ENCODE peak calls at places on chromosomes 4 and X, in nine cellular contexts. U is B cell; Q is HFF-Myc; R is lower lobe of right lung; Z is thoracic aorta; I is left ventricle myocardium inferior; H is DND-41; C is choroid plexus epithelial cell; J is activated CD8-positive, alpha-beta T cell treated with anti-CD3 and anti-CD28 coated beads for 36 hours. G is an unnamed sample.

GRCh38 chrX:38224160-38224559 is 3.5 kb upstream of the SRPX start:
- DNase-seq in Q (no peak), J (no peak), I (no peak), Z (no peak), C (no peak), H (no peak), U (no peak), R (no peak), G (no peak)

GRCh38 chr4:74109116-74109791 is 10.3 kb upstream of the CXCL2 start:
- DNase-seq in J (no peak), C (peak), Q (peak), U (no peak), H (no peak), I (peak), Z (no peak), R (peak), G (peak)

GRCh38 chr4:186647821-186648220 is 75.8 kb downstream of the FAT1 start:
- DNase-seq in R (no peak), H (no peak), U (no peak), Z (no peak), J (no peak), C (no peak), Q (no peak), I (no peak), G (no peak)

GRCh38 chr4:807792-808191 is 18.1 kb downstream of the CPLX1 start:
- DNase-seq in U (no peak), H (no peak), R (peak), J (no peak), I (no peak), C (no peak), Q (no peak), Z (no peak), G (no peak)

GRCh38 chr4:2256781-2257191 is 5.1 kb downstream of the MXD4 start:
- DNase-seq in I (peak), U (peak), Q (no peak), H (peak), Z (peak), C (peak), R (peak), J (no peak), G (no peak)

GRCh38 chrX:112083624-112084326 is 1.2 kb upstream of the TRPC5 start:
- DNase-seq in Q (no peak), Z (no peak), I (no peak), U (no peak), J (no peak), H (no peak), R (no peak), C (no peak), G (no peak)

GRCh38 chr4:54940996-54941395 is 184.4 kb downstream of the KDR start:
- DNase-seq in H (no peak), R (no peak), J (peak), I (no peak), U (peak), C (no peak), Z (no peak), Q (no peak), G (no peak)

GRCh38 chrX:39618178-39618577 is 479.6 kb downstream of the BCOR start:
- DNase-seq in C (no peak), Q (no peak), Z (no peak), U (no peak), I (no peak), R (no peak), J (no peak), H (no peak), G (no peak)

GRCh38 chr4:78768447-78769177 is 7.5 kb upstream of the BMP2K start:
- DNase-seq in Q (no peak), R (no peak), J (no peak), I (no peak), Z (no peak), H (no peak), C (peak), U (no peak), G (no peak)

GRCh38 chr4:176376032-176376614 is 56.4 kb downstream of the SPCS3 start:
- DNase-seq in Z (no peak), H (no peak), I (no peak), J (no peak), R (no peak), U (no peak), C (peak), Q (no peak), G (no peak)

GRCh38 chrX:107577933-107578332 is 50.4 kb upstream of the PRPS1 start:
- DNase-seq in Q (no peak), R (no peak), J (no peak), I (no peak), H (no peak), C (no peak), U (no peak), Z (no peak), G (no peak)

GRCh38 chr4:73844352-73844751 is 7.9 kb downstream of the CXCL6 start:
- DNase-seq in C (peak), J (no peak), U (no peak), R (no peak), Q (no peak), I (no peak), Z (no peak), H (no peak), G (no peak)

GRCh38 chr4:74374561-74375327 is 9.8 kb downstream of the EREG start:
- DNase-seq in H (no peak), J (peak), R (peak), C (peak), Z (no peak), I (no peak), Q (peak), U (no peak), G (no peak)

GRCh38 chrX:115297189-115297588 is 7.7 kb downstream of the LUZP4 start:
- DNase-seq in Z (no peak), C (peak), J (no peak), Q (no peak), U (no peak), H (no peak), R (no peak), I (no peak), G (no peak)

GRCh38 chr4:159346681-159347080 is 243.8 kb downstream of the RAPGEF2 start:
- DNase-seq in R (no peak), Q (no peak), H (no peak), Z (no peak), I (no peak), C (no peak), J (no peak), U (no peak), G (no peak)

GRCh38 chrX:57379296-57379695 is 92.8 kb downstream of the FAAH2 start:
- DNase-seq in Q (no peak), Z (no peak), C (no peak), U (no peak), R (no peak), I (no peak), J (no peak), H (no peak), G (no peak)

GRCh38 chr4:152028131-152028530 is 267.3 kb upstream of the GATB start:
- DNase-seq in U (no peak), Q (no peak), Z (no peak), I (no peak), R (no peak), C (no peak), J (no peak), H (no peak), G (no peak)

GRCh38 chr4:47862297-47862696 is 24.4 kb upstream of the CORIN start:
- DNase-seq in J (no peak), C (peak), H (no peak), Q (no peak), U (no peak), I (no peak), R (no peak), Z (no peak), G (no peak)

GRCh38 chr4:113049421-113050355 is at the start of gene ANK2:
- DNase-seq in U (no peak), I (no peak), J (no peak), Q (no peak), C (no peak), Z (no peak), H (no peak), R (no peak), G (peak)

GRCh38 chrX:138858946-138859345 is 147.4 kb upstream of the FGF13 start:
- DNase-seq in Q (no peak), H (no peak), R (no peak), J (no peak), I (no peak), C (no peak), Z (no peak), U (no peak), G (no peak)

GRCh38 chr4:68905598-68906237 is 45.9 kb downstream of the UGT2A3 start:
- DNase-seq in I (no peak), Q (no peak), H (no peak), R (no peak), Z (no peak), J (no peak), C (peak), U (no peak), G (no peak)

GRCh38 chr4:41050116-41050515 is 164.2 kb downstream of the APBB2 start:
- DNase-seq in R (no peak), C (no peak), Z (no peak), U (no peak), I (no peak), Q (no peak), H (no peak), J (no peak), G (no peak)

GRCh38 chrX:15985937-15986336 is 131.3 kb upstream of the AP1S2 start:
- DNase-seq in H (no peak), Z (no peak), Q (no peak), U (no peak), J (peak), I (no peak), R (no peak), C (no peak), G (no peak)

GRCh38 chr4:184420881-184421416 is 53.4 kb downstream of the IRF2 start:
- DNase-seq in H (no peak), J (peak), R (no peak), Z (no peak), U (peak), C (no peak), I (no peak), Q (no peak), G (no peak)

GRCh38 chrX:10233173-10233572 is 76.4 kb downstream of the CLCN4 start:
- DNase-seq in H (no peak), U (no peak), J (no peak), Z (no peak), I (no peak), Q (no peak), R (no peak), C (peak), G (no peak)

GRCh38 chr4:123133397-123134050 is 211.1 kb upstream of the NUDT6 start:
- DNase-seq in H (no peak), Z (no peak), U (no peak), J (no peak), C (no peak), I (no peak), Q (no peak), R (no peak), G (no peak)

GRCh38 chr4:144421839-144422565 is 224.0 kb upstream of the HHIP start:
- DNase-seq in I (no peak), R (no peak), H (no peak), J (no peak), Z (no peak), Q (no peak), U (no peak), C (no peak), G (no peak)

GRCh38 chrX:154058207-154058997 is 38.7 kb upstream of the IRAK1 start:
- DNase-seq in J (no peak), C (no peak), Z (no peak), I (no peak), R (no peak), Q (no peak), H (no peak), U (no peak), G (no peak)

GRCh38 chrX:21991504-21991903 is 40.6 kb upstream of the PHEX start:
- DNase-seq in U (no peak), Q (no peak), R (no peak), Z (no peak), I (no peak), C (no peak), J (no peak), H (no peak), G (no peak)

GRCh38 chr4:15479913-15480185 is 10.2 kb downstream of the CC2D2A start:
- DNase-seq in Q (no peak), R (no peak), U (no peak), I (no peak), Z (no peak), C (peak), J (no peak), H (no peak), G (no peak)

GRCh38 chr4:152301381-152301780 is 234.5 kb downstream of the FBXW7 start:
- DNase-seq in I (no peak), Z (no peak), J (no peak), C (no peak), H (no peak), U (no peak), Q (no peak), R (no peak), G (no peak)

GRCh38 chrX:70998402-70999027 is 67.6 kb upstream of the SLC7A3 start:
- DNase-seq in H (peak), J (peak), C (peak), Q (peak), R (no peak), I (no peak), U (peak), Z (no peak), G (peak)

GRCh38 chr4:7309176-7309575 is 116.8 kb downstream of the SORCS2 start:
- DNase-seq in H (no peak), I (peak), C (no peak), U (no peak), Z (no peak), Q (no peak), J (no peak), R (no peak), G (no peak)

GRCh38 chrX:826448-826847 is 195.9 kb downstream of the SHOX start:
- DNase-seq in R (no peak), I (no peak), H (no peak), Z (no peak), U (no peak), J (no peak), Q (peak), C (peak), G (no peak)

GRCh38 chr4:183517781-183518180 is 12.9 kb downstream of the ING2 start:
- DNase-seq in Z (no peak), H (no peak), C (no peak), R (no peak), I (no peak), U (no peak), Q (no peak), J (no peak), G (no peak)

GRCh38 chr4:184298255-184298654 is 80.6 kb upstream of the ENPP6 start:
- DNase-seq in J (no peak), C (no peak), U (no peak), I (no peak), Q (no peak), Z (no peak), H (no peak), R (no peak), G (no peak)

DNA sequence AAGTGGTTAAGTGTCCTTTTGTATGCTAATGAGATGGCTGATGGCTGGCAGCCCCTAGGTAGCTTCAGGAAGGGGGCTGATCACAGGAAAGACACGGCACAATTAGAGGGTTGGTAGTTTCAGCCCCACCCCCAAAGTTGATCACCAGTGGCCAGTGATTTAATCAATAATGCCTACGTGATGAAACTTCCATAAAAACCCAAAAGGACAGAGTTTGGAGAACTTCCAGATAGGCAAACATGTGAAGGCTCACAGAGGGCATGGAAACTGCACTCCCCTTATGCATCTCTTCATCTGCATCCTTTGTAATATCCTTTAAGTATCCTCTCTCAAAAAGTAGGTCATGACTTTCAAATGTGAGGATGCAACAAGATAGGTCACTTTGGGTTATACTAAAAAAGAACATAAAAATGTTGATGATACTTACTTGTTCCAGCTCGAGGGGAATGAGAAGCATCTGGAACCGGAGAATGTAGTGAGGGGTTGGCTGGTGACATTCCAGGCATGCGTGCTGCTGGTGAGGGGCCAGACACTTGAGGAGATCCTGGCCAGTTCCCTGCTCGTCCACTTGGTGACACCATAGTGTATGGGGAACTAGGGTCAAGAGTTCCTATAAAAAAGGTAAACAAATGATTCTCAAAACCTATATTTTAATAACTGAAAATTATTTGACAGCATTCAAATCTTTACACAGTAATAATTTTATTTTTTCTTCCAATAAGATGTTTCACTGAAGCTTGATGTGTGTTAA is 16.7 kb upstream of the CXorf38 start:
- DNase-seq in J (no peak), Q (peak), I (no peak), Z (no peak), H (no peak), U (no peak), R (no peak), C (peak), G (peak)
- TF ChIP-seq CTCF in J (no peak), Q (peak), I (peak), Z (no peak), H (no peak), U (no peak), R (peak), C (peak), G (no peak)

GRCh38 chrX:63918611-63919010 is 133.6 kb upstream of the ARHGEF9 start:
- DNase-seq in U (no peak), J (no peak), Z (no peak), I (no peak), Q (no peak), R (no peak), C (peak), H (no peak), G (no peak)
- TF ChIP-seq CTCF in U (no peak), J (no peak), Z (no peak), I (no peak), Q (no peak), R (no peak), C (no peak), H (no peak), G (no peak)

GRCh38 chr4:111871802-111872201 is 273.5 kb upstream of the FAM241A start:
- DNase-seq in J (no peak), H (no peak), R (no peak), C (no peak), Q (no peak), U (no peak), Z (no peak), I (no peak), G (no peak)
- TF ChIP-seq CTCF in J (no peak), H (no peak), R (no peak), C (no peak), Q (no peak), U (no peak), Z (no peak), I (no peak), G (no peak)

GRCh38 chrX:100654256-100654655 is 10.3 kb downstream of the SRPX2 start:
- DNase-seq in H (no peak), J (no peak), Q (no peak), I (no peak), C (peak), R (no peak), U (no peak), Z (no peak), G (no peak)
- TF ChIP-seq CTCF in H (peak), J (no peak), Q (peak), I (no peak), C (peak), R (no peak), U (no peak), Z (no peak), G (no peak)

DNA sequence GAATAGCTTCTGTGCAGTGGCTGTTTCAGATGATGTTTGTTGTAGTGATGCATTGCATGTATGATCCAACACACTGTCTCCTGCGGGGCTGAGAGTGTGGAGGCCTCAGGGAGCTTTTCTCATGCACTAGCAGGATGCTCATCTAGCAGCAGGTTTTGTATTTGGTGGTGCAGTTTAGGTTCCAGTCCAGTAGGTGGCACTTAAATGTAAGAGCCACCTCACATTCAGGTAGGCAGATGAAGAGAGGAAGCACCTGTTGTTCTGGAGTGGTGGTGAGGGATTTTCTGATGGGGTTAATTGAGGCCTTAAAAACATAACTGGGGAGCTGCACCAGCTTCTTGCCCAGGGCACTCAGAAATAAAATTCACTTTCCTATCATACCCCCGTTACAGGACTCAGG is 300.9 kb downstream of the SPIN4 start:
- DNase-seq in J (no peak), U (no peak), R (no peak), C (peak), Z (no peak), I (no peak), H (peak), Q (no peak), G (no peak)
- TF ChIP-seq CTCF in J (no peak), U (no peak), R (no peak), C (no peak), Z (no peak), I (no peak), H (peak), Q (no peak), G (no peak)